ENCODE peak calls at places on chromosomes 1 and 21, in ten cellular contexts. M is sigmoid colon; I is fibroblast of lung; E is heart left ventricle; T is breast epithelium; Q is SJSA1; O is DND-41; G is uterus; F is CD8-positive, alpha-beta T cell; C is left ventricle myocardium inferior. S is an unnamed sample. For H3K36me3, the result is how much of the 10 kb centered on the place peaks cover.

GRCh38 chr1:50358962-50359361 is 64.3 kb downstream of the DMRTA2 start:
- DNase-seq in I (no peak), G (no peak), Q (no peak), F (no peak), E (no peak), M (no peak), O (no peak), T (no peak), C (no peak), S (no peak)

GRCh38 chr1:2493691-2494322 is 17.7 kb downstream of the PLCH2 start:
- DNase-seq in T (no peak), F (peak), M (no peak), I (peak), O (peak), C (no peak), E (no peak), G (no peak), Q (no peak), S (no peak)

GRCh38 chr1:25695991-25696330 is 79.4 kb downstream of the MAN1C1 start:
- DNase-seq in T (no peak), F (no peak), E (no peak), G (peak), Q (peak), M (peak), O (no peak), I (peak), C (no peak), S (peak)

GRCh38 chr1:99702221-99702620 is 56.3 kb downstream of the PALMD start:
- DNase-seq in E (no peak), F (no peak), G (no peak), Q (no peak), C (no peak), T (no peak), M (no peak), I (peak), O (no peak), S (no peak)

GRCh38 chr1:1187938-1188337 is 14.3 kb downstream of the TTLL10 start:
- DNase-seq in G (no peak), C (no peak), O (no peak), E (no peak), Q (no peak), I (peak), T (no peak), F (no peak), M (no peak), S (no peak)

GRCh38 chr1:172145231-172145651 is 275.2 kb upstream of the C1orf105 start:
- DNase-seq in C (no peak), Q (peak), G (peak), O (no peak), F (no peak), M (no peak), E (no peak), T (no peak), I (peak), S (no peak)

GRCh38 chr21:43201491-43201890 is 32.7 kb downstream of the CRYAA start:
- DNase-seq in T (no peak), C (no peak), O (no peak), Q (no peak), G (no peak), I (no peak), M (no peak), E (no peak), F (no peak), S (no peak)

GRCh38 chr1:107669996-107670395 is 295.0 kb downstream of the VAV3 start:
- DNase-seq in M (peak), F (no peak), C (peak), E (no peak), I (peak), T (peak), O (no peak), Q (no peak), G (peak), S (no peak)

DNA sequence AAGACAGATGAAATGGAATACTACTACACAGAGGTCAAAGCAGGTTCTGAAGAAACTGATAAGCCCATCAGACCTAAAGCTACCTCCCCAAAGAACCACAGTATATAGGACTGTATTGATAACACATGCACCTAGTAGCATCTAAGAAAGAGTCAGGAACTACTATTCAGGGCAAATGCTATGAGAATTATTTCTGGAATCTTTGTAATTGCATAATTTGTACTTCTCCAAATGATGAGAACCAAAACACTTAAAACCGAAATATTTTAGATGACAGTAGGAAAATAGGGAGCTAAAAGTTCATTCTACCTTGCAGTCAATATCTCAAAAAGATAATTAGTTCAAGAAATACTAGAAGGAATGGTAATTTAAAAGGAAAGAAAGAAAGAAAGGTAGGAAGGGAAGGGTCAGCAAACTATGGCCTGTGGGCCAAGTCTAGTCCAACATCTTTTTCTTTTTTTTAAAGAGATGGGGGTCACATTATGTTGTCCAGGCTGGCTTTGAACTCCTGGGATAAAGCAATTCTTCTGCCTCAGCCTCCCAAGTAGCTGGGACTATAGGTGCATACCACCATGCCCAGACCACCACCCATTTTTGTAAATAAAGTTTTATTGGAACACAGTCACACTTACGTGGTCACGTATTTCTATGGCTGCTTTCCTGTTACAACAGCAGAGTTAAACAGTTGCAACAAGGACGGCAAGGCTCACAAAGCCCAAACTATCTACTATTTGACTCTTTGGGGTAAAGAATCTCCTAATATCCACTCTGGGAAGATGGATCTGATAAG is 24.0 kb downstream of the EGLN1 start:
- DNase-seq in T (no peak), G (no peak), C (no peak), Q (no peak), O (no peak), I (no peak), M (no peak), E (no peak), F (no peak), S (no peak)
- H3K36me3 ChIP-seq in T (under half), G (under half), C (under half), Q (under half), O (under half), I (under half), M (under half), E (under half), F (under half), S (under half)

GRCh38 chr21:36096398-36097290 is 26.8 kb downstream of the CBR1 start:
- DNase-seq in G (no peak), F (no peak), T (no peak), M (no peak), Q (no peak), I (peak), E (no peak), O (no peak), C (no peak), S (no peak)
- H3K4me3 ChIP-seq in G (no peak), F (no peak), T (no peak), M (no peak), Q (no peak), I (no peak), E (no peak), O (no peak), C (no peak), S (no peak)

GRCh38 chr1:36303244-36303643 is 2.9 kb upstream of the SH3D21 start:
- DNase-seq in G (no peak), I (no peak), Q (no peak), E (no peak), F (no peak), M (no peak), T (no peak), O (no peak), C (no peak), S (no peak)
- H3K36me3 ChIP-seq in G (under half), I (under half), Q (half or more), E (half or more), F (under half), M (half or more), T (under half), O (half or more), C (half or more), S (half or more)

DNA sequence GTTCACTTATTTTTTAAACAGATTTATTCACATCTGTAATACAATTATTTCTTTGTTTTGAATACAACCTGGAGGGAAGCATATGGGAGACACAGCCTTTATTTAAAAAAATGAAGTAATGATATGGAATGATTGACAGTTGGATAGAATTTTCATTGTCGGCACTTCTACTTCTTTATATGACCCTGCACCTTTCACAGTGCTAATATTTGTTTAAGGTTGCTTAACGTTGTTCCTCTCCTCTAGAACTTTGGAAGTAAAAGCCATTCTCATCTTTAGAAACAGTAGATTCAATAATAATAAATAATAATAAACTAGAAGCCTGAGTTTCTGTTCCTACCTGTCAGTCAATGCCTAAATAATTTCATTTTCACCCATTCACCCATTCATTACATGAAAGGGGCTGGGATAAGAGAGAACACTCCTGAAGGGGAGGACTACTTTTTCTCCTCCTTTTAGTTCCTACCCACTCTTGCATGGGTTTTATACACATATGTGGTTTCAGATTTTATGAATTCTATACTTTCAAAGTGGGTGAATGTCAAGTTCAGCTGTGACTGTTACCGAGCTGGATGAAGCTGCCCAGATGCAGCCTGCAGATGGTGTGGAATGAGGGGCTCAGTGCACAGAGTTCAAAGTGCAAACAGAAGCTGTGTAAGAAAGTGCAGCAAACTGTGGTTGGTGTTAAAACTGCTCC is 9.4 kb downstream of the RUNX1 start:
- DNase-seq in M (no peak), C (no peak), I (no peak), G (no peak), E (no peak), F (no peak), T (no peak), O (peak), Q (no peak), S (no peak)
- H3K4me3 ChIP-seq in M (no peak), C (no peak), I (no peak), G (no peak), E (no peak), F (no peak), T (no peak), O (no peak), Q (no peak), S (no peak)

DNA sequence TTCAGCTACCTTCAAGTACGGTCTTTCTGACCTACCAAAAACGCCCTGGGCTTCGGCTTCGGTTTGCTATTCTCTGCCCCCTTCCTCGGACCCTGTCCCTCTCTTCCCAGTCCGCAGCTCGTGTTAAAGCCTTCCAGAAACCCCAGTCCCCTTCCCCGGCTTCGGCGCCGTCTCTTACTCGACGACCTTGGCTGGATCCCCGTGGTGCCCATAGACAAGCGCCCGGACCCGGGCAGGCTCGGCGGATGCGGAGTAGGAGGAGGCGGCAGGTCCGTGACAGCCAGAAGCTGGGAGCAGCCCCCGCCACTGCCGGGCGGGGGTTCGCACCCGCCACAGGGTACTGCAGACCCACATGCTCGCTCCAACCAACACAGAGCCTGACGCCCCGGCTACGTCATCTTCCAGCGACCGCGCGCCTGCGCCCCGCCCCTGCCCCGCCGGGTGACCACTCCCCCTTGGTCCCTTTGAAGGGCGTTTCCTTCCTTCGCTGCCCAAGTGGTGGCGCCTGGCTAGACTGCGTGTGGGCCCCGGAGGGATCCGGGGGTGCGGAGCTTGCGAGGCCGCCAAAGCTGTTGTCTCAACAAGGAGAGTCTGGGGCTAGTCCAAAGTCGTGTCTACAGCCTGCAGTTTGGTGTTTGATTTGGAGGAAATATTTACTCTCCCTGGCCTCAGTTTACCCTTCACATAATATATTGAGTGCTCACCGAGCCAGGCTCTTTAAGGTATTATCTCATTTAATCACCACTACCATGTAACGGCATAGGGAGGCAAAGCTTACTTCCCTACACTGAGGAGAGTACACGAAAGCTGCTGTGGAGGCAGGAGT is at the start of gene MECR:
- DNase-seq in T (peak), G (peak), I (peak), Q (peak), M (peak), O (peak), C (peak), F (peak), E (peak), S (peak)
- H3K36me3 ChIP-seq in T (under half), G (under half), I (under half), Q (under half), M (under half), O (under half), C (under half), F (under half), E (under half), S (under half)

GRCh38 chr1:149926296-149926695 is 1.3 kb downstream of the SF3B4 start:
- DNase-seq in M (no peak), C (no peak), E (no peak), Q (no peak), O (no peak), T (no peak), G (no peak), F (no peak), I (no peak), S (no peak)
- H3K4me3 ChIP-seq in M (no peak), C (peak), E (no peak), Q (no peak), O (peak), T (peak), G (no peak), F (no peak), I (peak), S (peak)

GRCh38 chr21:34861302-34861701 is 187.8 kb downstream of the RUNX1 start:
- DNase-seq in I (no peak), M (no peak), F (no peak), C (no peak), T (no peak), G (no peak), E (no peak), Q (peak), O (no peak), S (no peak)

GRCh38 chr21:34862951-34863350 is 186.2 kb downstream of the RUNX1 start:
- DNase-seq in C (no peak), O (no peak), F (no peak), Q (peak), I (no peak), E (no peak), M (no peak), G (no peak), T (no peak), S (no peak)

GRCh38 chr21:34867785-34868184 is 181.3 kb downstream of the RUNX1 start:
- DNase-seq in M (no peak), O (no peak), C (no peak), I (no peak), F (no peak), T (no peak), E (no peak), G (no peak), Q (no peak), S (peak)

GRCh38 chr21:34865922-34866271 is 183.2 kb downstream of the RUNX1 start:
- DNase-seq in O (no peak), T (no peak), Q (peak), M (no peak), E (no peak), C (no peak), I (no peak), G (no peak), F (no peak), S (no peak)

DNA sequence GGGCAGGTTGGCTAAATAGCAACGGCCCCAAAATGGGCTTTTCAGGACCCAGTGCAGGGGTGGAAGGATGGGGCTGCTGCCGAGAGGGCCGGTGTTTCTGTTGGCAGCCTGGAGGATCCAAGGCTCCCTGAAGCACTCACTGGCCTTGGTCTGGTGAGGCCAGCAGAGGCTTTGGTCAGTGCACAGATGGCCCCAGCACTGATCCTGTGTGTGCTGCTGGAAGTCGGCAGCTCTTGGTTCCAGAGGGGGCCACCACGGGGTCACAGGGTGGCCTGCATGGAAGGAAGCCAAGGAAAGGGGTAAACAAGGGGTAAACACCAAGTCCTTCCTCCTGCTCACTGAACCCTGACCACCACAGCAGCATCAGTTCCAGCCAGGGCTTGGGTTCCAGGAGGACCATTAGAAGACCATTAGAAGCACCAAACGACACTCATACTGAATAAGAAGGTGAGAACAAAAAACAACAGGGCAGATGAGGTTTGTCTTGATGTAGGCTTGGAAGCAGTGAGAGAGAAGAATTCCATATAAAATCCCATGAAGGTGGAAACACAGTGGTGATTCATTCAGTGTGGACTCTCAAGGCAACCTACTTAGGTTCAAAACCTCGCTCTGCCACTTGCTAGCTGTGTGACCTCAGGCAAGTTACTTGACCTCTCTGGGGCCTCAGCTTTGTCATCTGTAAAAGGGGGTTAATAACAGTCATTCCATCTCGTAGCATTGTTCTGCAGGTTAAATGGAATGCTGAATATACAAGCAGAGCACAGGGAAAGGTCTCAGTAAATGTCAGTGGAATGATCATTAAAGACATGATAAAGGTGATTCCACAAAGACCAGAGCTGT is 184.5 kb downstream of the RUNX1 start:
- DNase-seq in G (no peak), E (no peak), C (no peak), I (no peak), F (no peak), M (no peak), O (no peak), Q (no peak), T (no peak), S (no peak)
- H3K36me3 ChIP-seq in G (under half), E (under half), C (under half), I (under half), F (under half), M (under half), O (half or more), Q (half or more), T (under half), S (under half)

DNA sequence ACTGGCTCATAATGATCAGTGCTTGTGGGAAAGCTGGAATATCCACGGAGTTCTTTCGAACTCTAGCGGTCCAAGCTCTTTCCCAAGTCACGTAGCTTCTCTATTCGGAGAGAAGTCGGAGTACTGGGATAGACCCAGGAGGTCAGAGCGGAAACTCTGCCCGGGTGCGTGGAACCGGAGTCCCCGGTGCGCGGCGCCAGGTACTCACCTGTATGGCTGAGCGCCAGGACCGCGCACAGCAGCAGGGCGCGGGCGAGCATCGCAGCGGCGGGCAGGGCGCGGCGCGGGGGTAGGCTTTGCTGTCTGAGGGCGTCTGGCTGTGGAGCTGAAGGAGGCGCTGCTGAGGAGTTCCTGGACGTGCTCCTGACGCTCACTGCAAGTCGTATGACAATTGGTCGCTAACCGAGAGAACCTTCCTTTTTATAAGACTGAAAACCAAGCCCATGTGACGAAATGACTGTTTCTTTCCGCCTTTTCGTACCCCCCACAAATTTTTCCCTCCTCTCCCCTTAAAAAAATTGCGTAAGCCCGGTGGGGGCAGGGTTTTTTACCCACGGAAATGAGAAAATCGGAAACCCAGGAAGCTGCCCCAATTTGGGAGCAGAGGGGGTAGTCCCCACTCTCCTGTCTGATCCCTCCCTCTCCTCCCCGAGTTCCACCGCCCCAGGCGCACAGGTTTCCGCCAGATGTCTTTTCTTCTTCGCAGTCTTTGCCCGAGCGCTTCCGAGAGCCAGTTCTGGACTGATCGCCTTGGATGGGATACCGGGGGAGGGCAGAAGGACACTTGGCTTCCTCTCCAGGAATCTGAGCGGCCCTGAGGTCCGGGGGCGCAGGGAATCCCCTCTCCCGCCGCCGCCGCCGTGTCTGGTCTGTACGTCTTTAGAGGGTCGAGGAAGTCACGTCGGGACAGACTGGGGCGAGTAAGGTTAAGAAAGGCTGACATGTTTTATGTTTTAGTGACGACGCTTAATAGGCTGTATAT is at the start of gene PTGS2:
- DNase-seq in T (peak), Q (peak), O (no peak), F (no peak), E (peak), I (peak), G (peak), M (peak), C (peak), S (peak)
- H3K4me3 ChIP-seq in T (peak), Q (peak), O (no peak), F (peak), E (peak), I (peak), G (peak), M (peak), C (peak), S (peak)

GRCh38 chr1:150083907-150084306 is 16.3 kb downstream of the VPS45 start:
- DNase-seq in M (no peak), O (no peak), Q (no peak), E (no peak), I (peak), G (no peak), F (no peak), T (no peak), C (no peak), S (no peak)
- H3K36me3 ChIP-seq in M (under half), O (half or more), Q (half or more), E (half or more), I (under half), G (under half), F (under half), T (under half), C (half or more), S (under half)

DNA sequence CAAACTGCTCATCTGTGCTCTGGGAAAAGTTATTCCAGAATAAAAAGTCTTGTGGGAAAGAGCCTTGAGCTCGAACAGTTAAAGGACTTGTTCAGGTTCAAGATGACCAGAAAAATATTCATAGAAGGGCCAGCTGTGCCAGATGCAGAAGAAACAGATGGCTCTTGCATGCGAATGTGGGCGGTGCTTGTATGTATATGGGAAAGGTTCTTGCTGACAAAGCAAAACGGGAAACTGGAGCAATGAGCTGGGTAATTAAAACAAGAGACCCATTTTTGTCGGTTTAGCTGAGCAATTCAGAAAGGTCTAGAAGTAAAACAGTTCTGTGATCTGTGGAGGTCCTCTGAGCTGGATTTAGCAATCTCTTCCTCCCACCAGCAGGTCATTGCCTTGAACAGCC is 107.2 kb upstream of the MARK1 start:
- DNase-seq in Q (no peak), M (no peak), E (no peak), G (no peak), C (no peak), O (no peak), I (no peak), F (no peak), T (no peak), S (no peak)
- H3K4me3 ChIP-seq in Q (no peak), M (no peak), E (no peak), G (no peak), C (no peak), O (no peak), I (no peak), F (no peak), T (no peak), S (no peak)

S was measured in right atrium auricular region.